ENCODE peak calls at places on chromosomes 6 and 20, in seven cellular contexts. T is GM12892, F is K562, M is GM12878, N is H1, E is SK-N-SH, O is HepG2. C is an unnamed sample.

GRCh38 chr6:85464260-85464644 is 14.4 kb downstream of the NT5E start:
- DNase-seq in T (no peak), F (no peak), M (no peak), N (no peak), E (no peak), O (no peak), C (no peak)

GRCh38 chr6:6856538-6857523 is 250.9 kb upstream of the RREB1 start:
- DNase-seq in T (peak), F (no peak), M (peak), N (peak), E (peak), O (no peak), C (no peak)

GRCh38 chr20:9409981-9410380 is 104.4 kb upstream of the LAMP5 start:
- DNase-seq in T (no peak), F (no peak), M (no peak), N (no peak), E (no peak), O (no peak), C (no peak)

GRCh38 chr20:3218307-3218988 is 9.2 kb downstream of the ITPA start:
- DNase-seq in T (peak), F (peak), M (no peak), N (peak), E (peak), O (peak), C (peak)

GRCh38 chr6:43707767-43708166 is 20.2 kb upstream of the MRPS18A start:
- DNase-seq in T (no peak), F (no peak), M (no peak), N (no peak), E (no peak), O (no peak), C (no peak)

GRCh38 chr6:73078333-73078732 is 147.0 kb downstream of the KHDC1L start:
- DNase-seq in T (no peak), F (no peak), M (no peak), N (no peak), E (no peak), O (no peak), C (no peak)

GRCh38 chr6:107488174-107488874 is 1.6 kb upstream of the SOBP start:
- DNase-seq in T (no peak), F (no peak), M (no peak), N (no peak), E (peak), O (no peak), C (peak)

GRCh38 chr6:98787961-98788360 is 46.4 kb upstream of the POU3F2 start:
- DNase-seq in T (no peak), F (no peak), M (no peak), N (peak), E (peak), O (no peak), C (no peak)

GRCh38 chr6:118650500-118651281 is 700 bp downstream of the CEP85L start:
- DNase-seq in T (peak), F (peak), M (no peak), N (peak), E (peak), O (no peak), C (peak)

GRCh38 chr6:106473807-106474206 is 113.3 kb downstream of the CRYBG1 start:
- DNase-seq in T (no peak), F (no peak), M (no peak), N (no peak), E (no peak), O (no peak), C (no peak)

GRCh38 chr6:163635315-163635714 is 220.8 kb downstream of the QKI start:
- DNase-seq in T (no peak), F (no peak), M (no peak), N (no peak), E (no peak), O (no peak), C (no peak)

GRCh38 chr6:163634514-163635171 is 220.1 kb downstream of the QKI start:
- DNase-seq in T (no peak), F (no peak), M (no peak), N (no peak), E (no peak), O (no peak), C (peak)

GRCh38 chr6:163640641-163641040 is 226.1 kb downstream of the QKI start:
- DNase-seq in T (no peak), F (no peak), M (no peak), N (no peak), E (no peak), O (no peak), C (no peak)

GRCh38 chr6:163635731-163636344 is 221.3 kb downstream of the QKI start:
- DNase-seq in T (no peak), F (no peak), M (no peak), N (peak), E (no peak), O (no peak), C (no peak)

GRCh38 chr6:163637524-163637923 is 223.0 kb downstream of the QKI start:
- DNase-seq in T (peak), F (no peak), M (peak), N (no peak), E (no peak), O (no peak), C (peak)
- TF ChIP-seq TAF1 in T (no peak), F (no peak), M (no peak), N (no peak), E (no peak), O (no peak), C (no peak)

GRCh38 chr6:16236648-16237199 is 1.7 kb upstream of the GMPR start:
- DNase-seq in T (no peak), F (peak), M (peak), N (no peak), E (no peak), O (no peak), C (no peak)
- TF ChIP-seq POLR2AphosphoS5 in T (no peak), F (no peak), M (no peak), N (no peak), E (no peak), O (no peak), C (no peak)

GRCh38 chr6:137978252-137978896 is 111.3 kb downstream of the TNFAIP3 start:
- DNase-seq in T (no peak), F (peak), M (peak), N (no peak), E (no peak), O (no peak), C (no peak)
- TF ChIP-seq TAF1 in T (no peak), F (no peak), M (no peak), N (no peak), E (no peak), O (no peak), C (no peak)

GRCh38 chr20:10508468-10509251 is 73.6 kb downstream of the SLX4IP start:
- DNase-seq in T (no peak), F (no peak), M (no peak), N (no peak), E (peak), O (no peak), C (no peak)
- TF ChIP-seq POLR2AphosphoS5 in T (no peak), F (no peak), M (no peak), N (no peak), E (peak), O (no peak), C (no peak)

GRCh38 chr6:10617008-10617696 is 77.3 kb downstream of the C6orf52 start:
- DNase-seq in T (no peak), F (no peak), M (no peak), N (no peak), E (no peak), O (no peak), C (no peak)
- TF ChIP-seq TAF1 in T (no peak), F (no peak), M (no peak), N (no peak), E (no peak), O (no peak), C (no peak)